ENCODE peak calls at places on chromosomes 4 and X, in seven cellular contexts. N is heart left ventricle, L is IMR-90, A is tibial nerve, K is body of pancreas, O is NB4, V is GM12892. H is an unnamed sample.

GRCh38 chrX:110588164-110588563 is 207.5 kb downstream of the CHRDL1 start:
- DNase-seq in V (no peak), O (no peak), A (no peak), N (no peak), K (no peak), L (no peak), H (no peak)

GRCh38 chrX:153885968-153886903 is at the start of gene L1CAM:
- DNase-seq in N (no peak), K (no peak), L (no peak), A (no peak), O (no peak), V (no peak), H (no peak)

GRCh38 chrX:13432776-13433605 is 113.1 kb upstream of the ATXN3L start:
- DNase-seq in V (no peak), L (peak), A (no peak), N (no peak), O (no peak), K (no peak), H (no peak)

GRCh38 chr4:165301833-165302232 is 25.6 kb upstream of the MSMO1 start:
- DNase-seq in L (peak), A (no peak), V (no peak), N (no peak), K (no peak), O (no peak), H (peak)

GRCh38 chr4:69576251-69576877 is 63.1 kb downstream of the UGT2A2 start:
- DNase-seq in K (no peak), A (no peak), V (no peak), N (no peak), O (no peak), L (no peak), H (no peak)

GRCh38 chr4:165970703-165971420 is 97.8 kb downstream of the TLL1 start:
- DNase-seq in L (no peak), V (no peak), N (no peak), K (no peak), A (no peak), O (no peak), H (no peak)

GRCh38 chrX:42176790-42177189 is 253.4 kb upstream of the CASK start:
- DNase-seq in K (no peak), V (no peak), L (no peak), A (no peak), O (no peak), N (no peak), H (no peak)

GRCh38 chr4:3500634-3501101 is 31.6 kb downstream of the LRPAP1 start:
- DNase-seq in K (no peak), N (no peak), L (no peak), A (no peak), V (no peak), O (no peak), H (no peak)

GRCh38 chr4:84901173-84901572 is 65.3 kb downstream of the WDFY3 start:
- DNase-seq in A (no peak), N (no peak), K (no peak), O (no peak), L (no peak), V (no peak), H (no peak)

GRCh38 chr4:131304686-131305085 is 1844.4 kb upstream of the PCDH10 start:
- DNase-seq in O (no peak), L (no peak), K (no peak), A (no peak), N (no peak), V (no peak), H (no peak)

GRCh38 chr4:17578482-17578891 is 1.5 kb downstream of the LAP3 start:
- DNase-seq in A (no peak), V (peak), K (no peak), N (no peak), O (peak), L (peak), H (peak)

GRCh38 chr4:113996599-113997177 is 17.2 kb upstream of the ARSJ start:
- DNase-seq in L (peak), N (no peak), O (no peak), A (no peak), K (no peak), V (no peak), H (no peak)

GRCh38 chr4:108681321-108681809 is 31.0 kb downstream of the OSTC start:
- DNase-seq in A (no peak), N (no peak), K (no peak), V (no peak), L (no peak), O (no peak), H (no peak)

GRCh38 chrX:128698528-128698927 is 646.3 kb upstream of the ACTRT1 start:
- DNase-seq in N (no peak), A (no peak), O (no peak), K (no peak), V (no peak), L (no peak), H (no peak)

GRCh38 chr4:143375326-143376073 is 38.8 kb downstream of the GAB1 start:
- DNase-seq in O (peak), L (no peak), A (no peak), N (peak), V (no peak), K (peak), H (peak)

GRCh38 chrX:20284992-20285391 is 18.3 kb upstream of the RPS6KA3 start:
- DNase-seq in O (no peak), V (no peak), L (no peak), K (no peak), N (no peak), A (no peak), H (no peak)

GRCh38 chr4:108953941-108954340 is 191.1 kb upstream of the ETNPPL start:
- DNase-seq in V (no peak), O (no peak), N (no peak), L (no peak), K (no peak), A (no peak), H (no peak)

GRCh38 chr4:147714575-147715401 is 17.1 kb upstream of the ARHGAP10 start:
- DNase-seq in A (peak), N (peak), O (no peak), L (peak), K (no peak), V (no peak), H (no peak)

GRCh38 chr4:18815779-18816173 is 794.2 kb upstream of the LCORL start:
- DNase-seq in V (no peak), K (no peak), L (no peak), O (no peak), A (no peak), N (no peak), H (no peak)

GRCh38 chr4:41538017-41538733 is at the start of gene LIMCH1:
- DNase-seq in A (peak), K (peak), V (no peak), L (no peak), O (no peak), N (peak), H (no peak)

GRCh38 chrX:71974916-71975315 is 64.3 kb downstream of the NHSL2 start:
- DNase-seq in K (no peak), V (no peak), N (no peak), O (no peak), L (no peak), A (no peak), H (no peak)

GRCh38 chrX:25013593-25014365 is 2.0 kb downstream of the ARX start:
- DNase-seq in K (no peak), A (no peak), N (no peak), V (no peak), L (no peak), O (peak), H (peak)

GRCh38 chrX:16319929-16320328 is 152.6 kb downstream of the MAGEB17 start:
- DNase-seq in A (no peak), N (no peak), K (no peak), O (no peak), V (no peak), L (peak), H (no peak)

GRCh38 chr4:13917010-13917409 is 289.5 kb upstream of the BOD1L1 start:
- DNase-seq in N (no peak), A (no peak), K (no peak), V (no peak), O (no peak), L (peak), H (no peak)

GRCh38 chr4:88528861-88529260 is 5.3 kb upstream of the PYURF start:
- DNase-seq in K (no peak), A (no peak), L (no peak), N (no peak), O (no peak), V (no peak), H (no peak)

GRCh38 chr4:99447079-99447478 is 11.9 kb upstream of the ADH7 start:
- DNase-seq in V (no peak), A (no peak), O (peak), K (peak), N (no peak), L (peak), H (no peak)

GRCh38 chr4:78661086-78661690 is 109.6 kb downstream of the ANXA3 start:
- DNase-seq in L (no peak), N (no peak), K (no peak), O (no peak), V (no peak), A (no peak), H (no peak)

GRCh38 chr4:38131371-38132139 is 171.4 kb downstream of the PTTG2 start:
- DNase-seq in A (no peak), L (no peak), N (no peak), V (no peak), K (peak), O (no peak), H (no peak)

GRCh38 chr4:114386637-114387233 is 211.9 kb upstream of the UGT8 start:
- DNase-seq in N (no peak), O (peak), K (no peak), V (no peak), A (no peak), L (peak), H (peak)

GRCh38 chr4:26161030-26161824 is 159.6 kb upstream of the RBPJ start:
- DNase-seq in O (peak), N (no peak), K (no peak), A (no peak), V (no peak), L (no peak), H (no peak)

GRCh38 chr4:169008478-169008877 is 1.6 kb downstream of the CBR4 start:
- DNase-seq in K (no peak), O (peak), V (no peak), L (no peak), A (no peak), N (no peak), H (peak)

GRCh38 chrX:1453390-1453783 is 678 bp upstream of the ASMTL start:
- DNase-seq in A (no peak), V (no peak), K (no peak), L (no peak), O (no peak), N (no peak), H (no peak)
- TF ChIP-seq POLR2A in A (no peak), V (no peak), K (peak), L (no peak), O (no peak), N (no peak), H (no peak)

GRCh38 chrX:1527457-1527856 is 9.5 kb downstream of the P2RY8 start:
- DNase-seq in A (no peak), O (no peak), N (no peak), L (no peak), V (no peak), K (no peak), H (no peak)
- TF ChIP-seq POLR2A in A (no peak), O (no peak), N (no peak), L (no peak), V (no peak), K (no peak), H (no peak)

GRCh38 chr4:56505269-56506109 is at the start of gene ARL9:
- DNase-seq in N (peak), O (no peak), L (peak), A (no peak), V (peak), K (peak), H (peak)
- TF ChIP-seq POLR2A in N (no peak), O (no peak), L (no peak), A (no peak), V (no peak), K (peak), H (peak)

DNA sequence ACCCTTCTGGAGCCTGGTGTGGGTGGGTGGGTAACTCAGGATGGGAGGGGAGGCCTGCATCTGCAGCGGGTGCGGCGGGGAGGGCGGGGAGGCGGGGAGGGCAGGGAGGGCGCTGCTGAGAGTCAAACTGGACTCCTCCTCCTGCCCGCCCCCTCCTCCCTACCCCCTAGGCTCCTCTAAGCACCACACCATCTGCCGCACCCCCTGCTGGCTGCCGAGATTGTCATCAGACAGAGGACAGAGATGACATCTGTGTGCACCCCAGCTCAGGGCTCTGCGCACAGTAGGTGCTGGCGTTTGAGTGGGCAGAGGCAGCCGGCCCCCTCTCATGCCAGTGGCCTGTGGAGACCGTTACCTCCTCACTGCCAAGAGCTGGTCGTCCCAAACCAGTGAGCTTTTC is 10.6 kb upstream of the HMX1 start:
- DNase-seq in A (no peak), V (no peak), L (no peak), K (no peak), O (peak), N (no peak), H (no peak)
- TF ChIP-seq POLR2A in A (no peak), V (no peak), L (no peak), K (no peak), O (no peak), N (no peak), H (no peak)

GRCh38 chr4:67545199-67545995 is at the start of gene CENPC:
- DNase-seq in A (peak), L (peak), N (peak), O (peak), V (peak), K (peak), H (peak)
- TF ChIP-seq POLR2A in A (peak), L (peak), N (no peak), O (peak), V (peak), K (peak), H (peak)

DNA sequence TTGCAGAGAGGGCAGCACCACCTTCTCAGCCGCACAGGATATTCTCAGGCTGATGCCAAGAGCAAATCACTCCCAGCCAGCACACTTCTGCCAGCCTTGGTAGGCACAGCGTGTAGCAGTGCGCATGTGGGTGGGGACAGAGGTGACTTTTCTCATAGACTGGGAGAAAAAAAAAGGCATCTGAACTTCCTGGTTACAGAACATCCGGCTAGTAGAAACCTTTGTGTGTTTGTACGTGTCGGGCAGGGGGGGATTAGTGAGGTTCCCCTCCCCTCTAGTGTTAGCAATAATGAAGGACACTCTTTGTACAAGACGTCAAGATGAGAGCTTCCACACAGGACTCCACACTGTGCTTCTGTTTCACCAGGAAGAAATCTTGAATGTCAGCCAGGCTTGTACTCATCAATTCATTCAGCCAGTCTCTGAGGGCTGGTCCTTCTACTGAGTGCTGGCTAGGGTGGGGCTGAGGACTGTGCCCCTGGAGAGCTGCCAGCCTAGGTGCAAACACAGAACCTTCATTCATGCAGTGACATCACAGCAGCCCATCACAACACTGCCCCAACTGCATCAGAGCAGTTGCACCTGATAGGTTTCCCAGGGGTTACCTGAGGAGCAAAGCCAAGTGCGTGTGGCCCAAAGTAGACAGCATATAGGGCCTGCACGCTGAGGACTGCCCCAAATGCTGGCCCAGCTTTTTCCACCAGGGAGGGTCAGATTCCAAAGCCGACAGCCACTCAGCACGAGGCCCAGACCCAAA is 34.7 kb downstream of the SLC25A5 start:
- DNase-seq in K (peak), N (no peak), L (peak), V (no peak), A (no peak), O (no peak), H (no peak)
- TF ChIP-seq POLR2A in K (no peak), N (no peak), L (no peak), V (no peak), A (no peak), O (no peak), H (no peak)